ENCODE peak calls at places on chromosomes 3 and 15, in ten cellular contexts. One of them, this sample, is unnamed.

GRCh38 chr3:72872183-72872582 is 15.7 kb upstream of the GXYLT2 start:
- DNase-seq in hypothalamus: no peak
- DNase-seq in activated CD4-positive, alpha-beta T cell treated with anti-CD3 and anti-CD28 coated beads, Interleukin-2, amount 50 U/mL, for 24 hours: no peak
- DNase-seq in amygdala: no peak
- DNase-seq in BE2C: no peak
- DNase-seq in CD8-positive, alpha-beta memory T cell: no peak
- DNase-seq in Caki2: no peak
- DNase-seq in H9: no peak
- DNase-seq in caudate nucleus: no peak
- DNase-seq in AG04450: no peak
- DNase-seq in this sample: peak; percentile 31

GRCh38 chr3:54853573-54854404 is 74.1 kb downstream of the LRTM1 start:
- DNase-seq in hypothalamus: peak; percentile 78
- DNase-seq in activated CD4-positive, alpha-beta T cell treated with anti-CD3 and anti-CD28 coated beads, Interleukin-2, amount 50 U/mL, for 24 hours: peak; percentile 5
- DNase-seq in amygdala: peak; percentile 79
- DNase-seq in BE2C: peak; percentile 78
- DNase-seq in CD8-positive, alpha-beta memory T cell: no peak
- DNase-seq in Caki2: no peak
- DNase-seq in H9: peak; percentile 83
- DNase-seq in caudate nucleus: peak; percentile 53
- DNase-seq in AG04450: peak; percentile 27
- DNase-seq in this sample: peak; percentile 46

GRCh38 chr15:34708422-34708821 is 46.4 kb downstream of the GJD2 start:
- DNase-seq in hypothalamus: no peak
- DNase-seq in activated CD4-positive, alpha-beta T cell treated with anti-CD3 and anti-CD28 coated beads, Interleukin-2, amount 50 U/mL, for 24 hours: no peak
- DNase-seq in amygdala: no peak
- DNase-seq in BE2C: peak; percentile 29
- DNase-seq in CD8-positive, alpha-beta memory T cell: no peak
- DNase-seq in Caki2: peak; percentile 17
- DNase-seq in H9: peak; percentile 38
- DNase-seq in caudate nucleus: no peak
- DNase-seq in AG04450: peak; percentile 32
- DNase-seq in this sample: peak; percentile 64

GRCh38 chr3:141106842-141107241 is 55.7 kb downstream of the SPSB4 start:
- DNase-seq in hypothalamus: no peak
- DNase-seq in activated CD4-positive, alpha-beta T cell treated with anti-CD3 and anti-CD28 coated beads, Interleukin-2, amount 50 U/mL, for 24 hours: no peak
- DNase-seq in amygdala: no peak
- DNase-seq in BE2C: no peak
- DNase-seq in CD8-positive, alpha-beta memory T cell: no peak
- DNase-seq in Caki2: no peak
- DNase-seq in H9: no peak
- DNase-seq in caudate nucleus: no peak
- DNase-seq in AG04450: no peak
- DNase-seq in this sample: no peak

GRCh38 chr3:122936335-122936734 is 91.2 kb downstream of the SEMA5B start:
- DNase-seq in hypothalamus: peak; percentile 3
- DNase-seq in activated CD4-positive, alpha-beta T cell treated with anti-CD3 and anti-CD28 coated beads, Interleukin-2, amount 50 U/mL, for 24 hours: no peak
- DNase-seq in amygdala: no peak
- DNase-seq in BE2C: peak; percentile 90
- DNase-seq in CD8-positive, alpha-beta memory T cell: no peak
- DNase-seq in Caki2: no peak
- DNase-seq in H9: no peak
- DNase-seq in caudate nucleus: no peak
- DNase-seq in AG04450: no peak
- DNase-seq in this sample: peak; percentile 20

GRCh38 chr15:29208352-29208751 is 61.3 kb downstream of the NSMCE3 start:
- DNase-seq in hypothalamus: no peak
- DNase-seq in activated CD4-positive, alpha-beta T cell treated with anti-CD3 and anti-CD28 coated beads, Interleukin-2, amount 50 U/mL, for 24 hours: no peak
- DNase-seq in amygdala: no peak
- DNase-seq in BE2C: no peak
- DNase-seq in CD8-positive, alpha-beta memory T cell: no peak
- DNase-seq in Caki2: no peak
- DNase-seq in H9: no peak
- DNase-seq in caudate nucleus: no peak
- DNase-seq in AG04450: no peak
- DNase-seq in this sample: no peak

GRCh38 chr15:40930430-40931299 is 1.5 kb downstream of the DLL4 start:
- DNase-seq in hypothalamus: peak; percentile 10
- DNase-seq in activated CD4-positive, alpha-beta T cell treated with anti-CD3 and anti-CD28 coated beads, Interleukin-2, amount 50 U/mL, for 24 hours: no peak
- DNase-seq in amygdala: no peak
- DNase-seq in BE2C: peak; percentile 64
- DNase-seq in CD8-positive, alpha-beta memory T cell: peak; percentile 41
- DNase-seq in Caki2: peak; percentile 30
- DNase-seq in H9: peak; percentile 88
- DNase-seq in caudate nucleus: no peak
- DNase-seq in AG04450: no peak
- DNase-seq in this sample: no peak

GRCh38 chr3:46913644-46914043 is 36.1 kb downstream of the PTH1R start:
- DNase-seq in hypothalamus: no peak
- DNase-seq in activated CD4-positive, alpha-beta T cell treated with anti-CD3 and anti-CD28 coated beads, Interleukin-2, amount 50 U/mL, for 24 hours: no peak
- DNase-seq in amygdala: no peak
- DNase-seq in BE2C: peak; percentile 69
- DNase-seq in CD8-positive, alpha-beta memory T cell: no peak
- DNase-seq in Caki2: peak; percentile 43
- DNase-seq in H9: no peak
- DNase-seq in caudate nucleus: no peak
- DNase-seq in AG04450: no peak
- DNase-seq in this sample: peak; percentile 78

GRCh38 chr3:99536555-99537314 is 101.7 kb upstream of the COL8A1 start:
- DNase-seq in hypothalamus: no peak
- DNase-seq in activated CD4-positive, alpha-beta T cell treated with anti-CD3 and anti-CD28 coated beads, Interleukin-2, amount 50 U/mL, for 24 hours: no peak
- DNase-seq in amygdala: no peak
- DNase-seq in BE2C: no peak
- DNase-seq in CD8-positive, alpha-beta memory T cell: no peak
- DNase-seq in Caki2: no peak
- DNase-seq in H9: no peak
- DNase-seq in caudate nucleus: no peak
- DNase-seq in AG04450: no peak
- DNase-seq in this sample: no peak

GRCh38 chr15:40739854-40740253 is 15.2 kb downstream of the RMDN3 start:
- DNase-seq in hypothalamus: no peak
- DNase-seq in activated CD4-positive, alpha-beta T cell treated with anti-CD3 and anti-CD28 coated beads, Interleukin-2, amount 50 U/mL, for 24 hours: no peak
- DNase-seq in amygdala: no peak
- DNase-seq in BE2C: no peak
- DNase-seq in CD8-positive, alpha-beta memory T cell: no peak
- DNase-seq in Caki2: no peak
- DNase-seq in H9: no peak
- DNase-seq in caudate nucleus: no peak
- DNase-seq in AG04450: no peak
- DNase-seq in this sample: no peak

GRCh38 chr15:60752973-60753720 is 274.2 kb upstream of the ICE2 start:
- DNase-seq in hypothalamus: no peak
- DNase-seq in activated CD4-positive, alpha-beta T cell treated with anti-CD3 and anti-CD28 coated beads, Interleukin-2, amount 50 U/mL, for 24 hours: no peak
- DNase-seq in amygdala: no peak
- DNase-seq in BE2C: no peak
- DNase-seq in CD8-positive, alpha-beta memory T cell: no peak
- DNase-seq in Caki2: no peak
- DNase-seq in H9: no peak
- DNase-seq in caudate nucleus: no peak
- DNase-seq in AG04450: no peak
- DNase-seq in this sample: peak; percentile 65

GRCh38 chr3:52126036-52126435 is 28.2 kb downstream of the POC1A start:
- DNase-seq in hypothalamus: no peak
- DNase-seq in activated CD4-positive, alpha-beta T cell treated with anti-CD3 and anti-CD28 coated beads, Interleukin-2, amount 50 U/mL, for 24 hours: no peak
- DNase-seq in amygdala: no peak
- DNase-seq in BE2C: no peak
- DNase-seq in CD8-positive, alpha-beta memory T cell: no peak
- DNase-seq in Caki2: no peak
- DNase-seq in H9: no peak
- DNase-seq in caudate nucleus: no peak
- DNase-seq in AG04450: no peak
- DNase-seq in this sample: no peak

GRCh38 chr15:86040360-86041095 is 39.1 kb upstream of the AGBL1 start:
- DNase-seq in hypothalamus: peak; percentile 13
- DNase-seq in activated CD4-positive, alpha-beta T cell treated with anti-CD3 and anti-CD28 coated beads, Interleukin-2, amount 50 U/mL, for 24 hours: no peak
- DNase-seq in amygdala: peak; percentile 8
- DNase-seq in BE2C: no peak
- DNase-seq in CD8-positive, alpha-beta memory T cell: no peak
- DNase-seq in Caki2: no peak
- DNase-seq in H9: peak; percentile 66
- DNase-seq in caudate nucleus: no peak
- DNase-seq in AG04450: no peak
- DNase-seq in this sample: no peak

GRCh38 chr15:34330279-34330678 is 7.3 kb downstream of the SLC12A6 start:
- DNase-seq in hypothalamus: no peak
- DNase-seq in activated CD4-positive, alpha-beta T cell treated with anti-CD3 and anti-CD28 coated beads, Interleukin-2, amount 50 U/mL, for 24 hours: no peak
- DNase-seq in amygdala: no peak
- DNase-seq in BE2C: no peak
- DNase-seq in CD8-positive, alpha-beta memory T cell: no peak
- DNase-seq in Caki2: no peak
- DNase-seq in H9: no peak
- DNase-seq in caudate nucleus: no peak
- DNase-seq in AG04450: no peak
- DNase-seq in this sample: no peak

GRCh38 chr15:27458370-27459084 is 487.5 kb downstream of the GABRG3 start:
- DNase-seq in hypothalamus: no peak
- DNase-seq in activated CD4-positive, alpha-beta T cell treated with anti-CD3 and anti-CD28 coated beads, Interleukin-2, amount 50 U/mL, for 24 hours: no peak
- DNase-seq in amygdala: no peak
- DNase-seq in BE2C: no peak
- DNase-seq in CD8-positive, alpha-beta memory T cell: no peak
- DNase-seq in Caki2: no peak
- DNase-seq in H9: no peak
- DNase-seq in caudate nucleus: no peak
- DNase-seq in AG04450: no peak
- DNase-seq in this sample: no peak

GRCh38 chr15:92091155-92091734 is 237.7 kb downstream of the SLCO3A1 start:
- DNase-seq in hypothalamus: peak; percentile 41
- DNase-seq in activated CD4-positive, alpha-beta T cell treated with anti-CD3 and anti-CD28 coated beads, Interleukin-2, amount 50 U/mL, for 24 hours: no peak
- DNase-seq in amygdala: peak; percentile 20
- DNase-seq in BE2C: peak; percentile 80
- DNase-seq in CD8-positive, alpha-beta memory T cell: no peak
- DNase-seq in Caki2: no peak
- DNase-seq in H9: peak; percentile 90
- DNase-seq in caudate nucleus: no peak
- DNase-seq in AG04450: no peak
- DNase-seq in this sample: no peak

GRCh38 chr3:28856796-28857195 is 424.1 kb upstream of the RBMS3 start:
- DNase-seq in hypothalamus: no peak
- DNase-seq in activated CD4-positive, alpha-beta T cell treated with anti-CD3 and anti-CD28 coated beads, Interleukin-2, amount 50 U/mL, for 24 hours: no peak
- DNase-seq in amygdala: no peak
- DNase-seq in BE2C: no peak
- DNase-seq in CD8-positive, alpha-beta memory T cell: no peak
- DNase-seq in Caki2: no peak
- DNase-seq in H9: no peak
- DNase-seq in caudate nucleus: no peak
- DNase-seq in AG04450: no peak
- DNase-seq in this sample: peak; percentile 19